ENCODE peak calls at places on chromosomes 3 and 15, in five cellular contexts. F, Y, I, J and M are unnamed samples.

GRCh38 chr3:132721479-132722164 is 587 bp downstream of the NPHP3 start:
- DNase-seq in F (peak; percentile 65), Y (peak; percentile 23), I (peak; percentile 52), J (peak; percentile 88), M (no peak)

GRCh38 chr3:123258811-123259420 is 57.2 kb downstream of the SEC22A start:
- DNase-seq in F (no peak), Y (no peak), I (peak; percentile 69), J (no peak), M (no peak)

GRCh38 chr3:70716832-70717231 is 404.4 kb upstream of the MDFIC2 start:
- DNase-seq in F (no peak), Y (no peak), I (peak; percentile 35), J (no peak), M (no peak)

GRCh38 chr3:54939591-54940300 is 11.9 kb upstream of the LRTM1 start:
- DNase-seq in F (no peak), Y (peak; percentile 28), I (peak; percentile 74), J (no peak), M (no peak)

GRCh38 chr3:38029400-38030125 is at the start of gene PLCD1:
- DNase-seq in F (peak; percentile 79), Y (peak; percentile 83), I (peak; percentile 28), J (peak; percentile 94), M (no peak)

GRCh38 chr15:64559243-64559642 is 98.9 kb downstream of the ZNF609 start:
- DNase-seq in F (no peak), Y (no peak), I (no peak), J (no peak), M (no peak)

GRCh38 chr3:14203521-14204079 is 25.0 kb downstream of the LSM3 start:
- DNase-seq in F (peak; percentile 76), Y (peak; percentile 66), I (peak; percentile 76), J (no peak), M (no peak)

GRCh38 chr3:10160925-10161324 is 3.8 kb upstream of the IRAK2 start:
- DNase-seq in F (no peak), Y (no peak), I (no peak), J (no peak), M (no peak)

GRCh38 chr3:188421151-188421821 is 267.3 kb downstream of the LPP start:
- DNase-seq in F (no peak), Y (no peak), I (peak; percentile 87), J (no peak), M (no peak)

GRCh38 chr15:31461911-31462480 is 135.4 kb downstream of the KLF13 start:
- DNase-seq in F (no peak), Y (no peak), I (no peak), J (peak; percentile 53), M (no peak)

GRCh38 chr3:138686771-138687221 is 78.2 kb downstream of the FAIM start:
- DNase-seq in F (no peak), Y (no peak), I (peak; percentile 78), J (no peak), M (no peak)

GRCh38 chr3:94032187-94032586 is 3.8 kb upstream of the STX19 start:
- DNase-seq in F (no peak), Y (no peak), I (peak; percentile 17), J (no peak), M (no peak)

GRCh38 chr15:59406446-59406845 is 31.5 kb upstream of the FAM81A start:
- DNase-seq in F (no peak), Y (no peak), I (no peak), J (no peak), M (no peak)

GRCh38 chr3:194521514-194522260 is 34.9 kb upstream of the ATP13A3 start:
- DNase-seq in F (no peak), Y (no peak), I (peak; percentile 17), J (peak; percentile 36), M (no peak)

GRCh38 chr15:52340093-52340492 is 44.5 kb upstream of the MYO5C start:
- DNase-seq in F (no peak), Y (no peak), I (no peak), J (no peak), M (no peak)

GRCh38 chr3:90035643-90036042 is 928.2 kb downstream of the EPHA3 start:
- DNase-seq in F (no peak), Y (no peak), I (no peak), J (no peak), M (no peak)

GRCh38 chr3:127063916-127064315 is 81.0 kb downstream of the PLXNA1 start:
- DNase-seq in F (no peak), Y (no peak), I (no peak), J (no peak), M (no peak)

GRCh38 chr15:61195116-61196002 is 33.7 kb downstream of the RORA start:
- DNase-seq in F (no peak), Y (no peak), I (peak; percentile 27), J (no peak), M (no peak)

GRCh38 chr3:182364723-182365650 is 428.3 kb upstream of the ATP11B start:
- DNase-seq in F (peak; percentile 7), Y (no peak), I (no peak), J (no peak), M (no peak)

GRCh38 chr15:67107014-67107812 is 41.8 kb downstream of the SMAD3 start:
- DNase-seq in F (peak; percentile 77), Y (no peak), I (peak; percentile 98), J (no peak), M (no peak)

GRCh38 chr15:58407786-58408185 is 24.0 kb upstream of the LIPC start:
- DNase-seq in F (no peak), Y (no peak), I (no peak), J (no peak), M (no peak)

GRCh38 chr3:59326246-59327024 is 276.6 kb upstream of the CFAP20DC start:
- DNase-seq in F (no peak), Y (no peak), I (no peak), J (no peak), M (no peak)

GRCh38 chr3:20552605-20553275 is 366.7 kb upstream of the SGO1 start:
- DNase-seq in F (no peak), Y (no peak), I (no peak), J (no peak), M (no peak)
- TF ChIP-seq CTCF in F (no peak), Y (no peak), I (no peak), J (no peak), M (no peak)

GRCh38 chr3:159914421-159914820 is 74.2 kb upstream of the IL12A start:
- DNase-seq in F (no peak), Y (no peak), I (peak; percentile 19), J (no peak), M (no peak)

GRCh38 chr3:159917141-159917540 is 71.5 kb upstream of the IL12A start:
- DNase-seq in F (no peak), Y (no peak), I (no peak), J (no peak), M (no peak)

GRCh38 chr3:159911664-159912037 is 77.0 kb upstream of the IL12A start:
- DNase-seq in F (no peak), Y (no peak), I (no peak), J (no peak), M (no peak)

GRCh38 chr3:159911011-159911663 is 77.5 kb upstream of the IL12A start:
- DNase-seq in F (no peak), Y (no peak), I (no peak), J (no peak), M (no peak)

GRCh38 chr3:159913712-159914414 is 74.8 kb upstream of the IL12A start:
- DNase-seq in F (no peak), Y (no peak), I (no peak), J (no peak), M (no peak)
- TF ChIP-seq CTCF in F (no peak), Y (no peak), I (no peak), J (no peak), M (no peak)

DNA sequence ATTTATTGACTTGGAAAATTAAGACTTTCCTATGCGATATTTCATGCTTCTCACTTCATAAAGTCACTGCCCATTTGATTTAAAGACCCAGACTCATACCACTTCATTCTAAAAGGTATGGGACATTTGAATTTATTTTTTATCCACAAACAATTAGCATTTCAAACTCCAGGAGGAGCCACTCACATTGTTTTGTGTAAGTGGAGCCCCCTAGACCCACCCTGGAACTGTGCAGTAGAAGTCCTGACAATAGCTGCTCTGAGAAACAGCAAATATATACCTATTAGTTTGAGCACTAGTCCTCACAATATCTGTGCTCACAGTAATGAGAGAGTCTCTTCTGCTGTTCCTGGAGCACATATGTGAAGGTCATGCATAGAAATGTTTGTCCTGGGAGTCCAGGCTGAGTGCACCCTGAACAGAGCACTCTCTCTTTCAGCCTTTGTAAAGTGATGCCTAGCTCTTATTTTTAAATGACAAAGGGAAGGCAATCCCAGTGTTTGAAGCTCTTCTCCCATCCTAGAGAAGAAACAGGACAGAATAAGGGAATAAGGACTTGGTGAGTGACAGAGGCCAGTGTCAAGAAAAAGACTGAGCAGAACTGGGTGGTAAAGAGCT is 127.5 kb upstream of the STRIT1 start:
- DNase-seq in F (no peak), Y (no peak), I (no peak), J (no peak), M (no peak)
- TF ChIP-seq CTCF in F (no peak), Y (no peak), I (no peak), J (no peak), M (peak; percentile 30)

GRCh38 chr3:46897829-46898320 is 20.4 kb downstream of the PTH1R start:
- DNase-seq in F (no peak), Y (peak; percentile 48), I (no peak), J (no peak), M (no peak)
- TF ChIP-seq CTCF in F (no peak), Y (no peak), I (peak; percentile 29), J (no peak), M (no peak)

GRCh38 chr3:165854696-165855095 is 17.5 kb upstream of the BCHE start:
- DNase-seq in F (no peak), Y (no peak), I (no peak), J (no peak), M (no peak)
- TF ChIP-seq CTCF in F (peak; percentile 23), Y (peak; percentile 72), I (peak; percentile 79), J (no peak), M (peak; percentile 81)

GRCh38 chr15:76647612-76648011 is 257.5 kb downstream of the SCAPER start:
- DNase-seq in F (no peak), Y (no peak), I (no peak), J (no peak), M (no peak)

DNA sequence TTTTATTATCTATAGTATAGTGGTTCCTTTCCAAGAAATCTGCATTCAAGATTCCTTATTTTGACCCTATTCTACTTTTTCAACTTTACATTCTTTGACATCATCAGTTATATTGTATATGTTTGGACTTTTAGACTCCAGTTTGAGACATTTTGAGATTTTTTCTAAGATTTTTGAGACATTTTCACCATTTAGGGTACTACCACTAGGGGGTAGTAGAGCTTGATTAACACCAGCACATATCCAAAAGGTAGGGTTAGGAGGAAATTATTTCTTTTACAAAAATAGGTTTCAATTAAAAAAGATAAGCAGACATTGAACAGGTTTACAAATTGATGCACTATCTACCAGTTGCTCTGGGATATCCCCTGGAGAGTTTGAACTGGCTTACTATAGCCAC is 262.5 kb downstream of the SCAPER start:
- DNase-seq in F (no peak), Y (no peak), I (no peak), J (no peak), M (no peak)
- TF ChIP-seq CTCF in F (no peak), Y (peak; percentile 31), I (peak; percentile 74), J (no peak), M (peak; percentile 59)

GRCh38 chr3:115784739-115785571 is 161.6 kb downstream of the GAP43 start:
- DNase-seq in F (no peak), Y (no peak), I (peak; percentile 74), J (no peak), M (no peak)
- TF ChIP-seq CTCF in F (peak; percentile 3), Y (no peak), I (peak; percentile 46), J (no peak), M (peak; percentile 32)

GRCh38 chr3:72892870-72893269 is 5.0 kb downstream of the GXYLT2 start:
- DNase-seq in F (no peak), Y (no peak), I (no peak), J (no peak), M (no peak)
- TF ChIP-seq CTCF in F (no peak), Y (peak; percentile 28), I (peak; percentile 69), J (no peak), M (peak; percentile 61)